ENCODE peak calls at places on chromosomes 4 and X, in four cellular contexts. One of them, this sample, is unnamed. For H3K4me1, the result is how much of the 10 kb centered on the place peaks cover.

GRCh38 chr4:1375761-1376322 is 28.8 kb downstream of the UVSSA start:
- DNase-seq in transverse colon: no peak
- DNase-seq in IMR-90: no peak
- DNase-seq in breast epithelium: no peak
- DNase-seq in this sample: peak

GRCh38 chr4:75834772-75835154 is 67.5 kb downstream of the PPEF2 start:
- DNase-seq in breast epithelium: no peak
- DNase-seq in IMR-90: no peak
- DNase-seq in transverse colon: no peak
- DNase-seq in this sample: no peak

GRCh38 chr4:166493828-166494432 is 620.9 kb downstream of the TLL1 start:
- DNase-seq in IMR-90: no peak
- DNase-seq in transverse colon: no peak
- DNase-seq in breast epithelium: no peak
- DNase-seq in this sample: no peak

GRCh38 chr4:129583868-129584267 is 487.9 kb downstream of the C4orf33 start:
- DNase-seq in breast epithelium: no peak
- DNase-seq in transverse colon: no peak
- DNase-seq in IMR-90: no peak
- DNase-seq in this sample: no peak

GRCh38 chr4:26803462-26803861 is 57.2 kb upstream of the STIM2 start:
- DNase-seq in IMR-90: no peak
- DNase-seq in transverse colon: no peak
- DNase-seq in breast epithelium: no peak
- DNase-seq in this sample: no peak

GRCh38 chr4:20764353-20764752 is 64.1 kb downstream of the PACRGL start:
- DNase-seq in IMR-90: peak
- DNase-seq in breast epithelium: no peak
- DNase-seq in transverse colon: no peak
- DNase-seq in this sample: no peak

GRCh38 chr4:74682567-74683359 is 111.6 kb downstream of the BTC start:
- DNase-seq in breast epithelium: no peak
- DNase-seq in IMR-90: peak
- DNase-seq in transverse colon: no peak
- DNase-seq in this sample: no peak

GRCh38 chrX:3820170-3820569 is 106.7 kb upstream of the PRKX start:
- DNase-seq in IMR-90: peak
- DNase-seq in transverse colon: no peak
- DNase-seq in breast epithelium: no peak
- DNase-seq in this sample: no peak

GRCh38 chr4:102789317-102789717 is 28.5 kb upstream of the MANBA start:
- DNase-seq in breast epithelium: no peak
- DNase-seq in transverse colon: no peak
- DNase-seq in IMR-90: peak
- DNase-seq in this sample: no peak

GRCh38 chr4:185682236-185682635 is 129.8 kb downstream of the SORBS2 start:
- DNase-seq in IMR-90: peak
- DNase-seq in transverse colon: no peak
- DNase-seq in breast epithelium: no peak
- DNase-seq in this sample: no peak

GRCh38 chr4:77586953-77587383 is 18.7 kb upstream of the CXCL13 start:
- DNase-seq in IMR-90: no peak
- DNase-seq in breast epithelium: no peak
- DNase-seq in transverse colon: peak
- DNase-seq in this sample: no peak

GRCh38 chrX:150254909-150255308 is 108.2 kb upstream of the MAMLD1 start:
- DNase-seq in IMR-90: no peak
- DNase-seq in breast epithelium: no peak
- DNase-seq in transverse colon: no peak
- DNase-seq in this sample: no peak

GRCh38 chr4:137623013-137623412 is 90.7 kb upstream of the PCDH18 start:
- DNase-seq in IMR-90: no peak
- DNase-seq in transverse colon: no peak
- DNase-seq in breast epithelium: no peak
- DNase-seq in this sample: no peak

GRCh38 chr4:8268901-8269534 is 536 bp upstream of the HTRA3 start:
- DNase-seq in transverse colon: no peak
- DNase-seq in breast epithelium: no peak
- DNase-seq in IMR-90: no peak
- DNase-seq in this sample: no peak

GRCh38 chr4:8270912-8271815 is 1.6 kb downstream of the HTRA3 start:
- DNase-seq in breast epithelium: no peak
- DNase-seq in IMR-90: no peak
- DNase-seq in transverse colon: no peak
- DNase-seq in this sample: peak

GRCh38 chr4:8270418-8270771 is 841 bp downstream of the HTRA3 start:
- DNase-seq in IMR-90: no peak
- DNase-seq in breast epithelium: no peak
- DNase-seq in transverse colon: no peak
- DNase-seq in this sample: no peak

GRCh38 chr4:8268211-8268610 is 1.3 kb upstream of the HTRA3 start:
- DNase-seq in IMR-90: no peak
- DNase-seq in transverse colon: no peak
- DNase-seq in breast epithelium: no peak
- DNase-seq in this sample: no peak

GRCh38 chr4:8269535-8270417 is at the start of gene HTRA3:
- DNase-seq in IMR-90: peak
- DNase-seq in breast epithelium: no peak
- DNase-seq in transverse colon: peak
- DNase-seq in this sample: peak
- TF ChIP-seq POLR2A in IMR-90: peak
- TF ChIP-seq POLR2A in breast epithelium: no peak
- TF ChIP-seq POLR2A in transverse colon: no peak
- TF ChIP-seq POLR2A in this sample: peak

GRCh38 chr4:109803924-109804571 is 2.2 kb upstream of the CFI start:
- DNase-seq in breast epithelium: no peak
- DNase-seq in IMR-90: peak
- DNase-seq in transverse colon: peak
- DNase-seq in this sample: no peak
- H3K4me1 ChIP-seq in breast epithelium: under half
- H3K4me1 ChIP-seq in IMR-90: under half
- H3K4me1 ChIP-seq in transverse colon: under half
- H3K4me1 ChIP-seq in this sample: under half

DNA sequence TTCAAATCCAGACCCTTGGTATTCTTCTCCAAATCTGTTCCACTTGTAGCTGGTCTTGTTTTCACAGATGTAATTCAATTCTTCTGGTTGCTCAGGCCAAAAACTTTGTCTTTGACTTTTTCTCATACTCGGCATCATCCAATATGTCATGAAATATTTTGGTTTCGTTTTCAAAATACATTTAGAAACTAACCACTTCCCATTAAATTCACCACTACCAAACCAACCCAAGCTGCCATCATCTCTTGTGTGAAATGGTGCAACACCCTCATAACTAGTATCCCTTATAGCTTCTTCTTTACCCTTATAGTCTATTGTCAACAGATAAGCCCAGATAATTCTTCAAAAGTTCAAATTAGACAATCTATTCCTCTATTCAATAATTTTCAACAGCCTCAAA is 192.1 kb downstream of the PRR32 start:
- DNase-seq in IMR-90: no peak
- DNase-seq in transverse colon: no peak
- DNase-seq in breast epithelium: no peak
- DNase-seq in this sample: no peak
- TF ChIP-seq POLR2A in IMR-90: no peak
- TF ChIP-seq POLR2A in transverse colon: no peak
- TF ChIP-seq POLR2A in breast epithelium: no peak
- TF ChIP-seq POLR2A in this sample: no peak

GRCh38 chr4:16824278-16824806 is 74.1 kb downstream of the LDB2 start:
- DNase-seq in IMR-90: no peak
- DNase-seq in transverse colon: no peak
- DNase-seq in breast epithelium: no peak
- DNase-seq in this sample: no peak
- H3K4me1 ChIP-seq in IMR-90: under half
- H3K4me1 ChIP-seq in transverse colon: under half
- H3K4me1 ChIP-seq in breast epithelium: under half
- H3K4me1 ChIP-seq in this sample: under half

DNA sequence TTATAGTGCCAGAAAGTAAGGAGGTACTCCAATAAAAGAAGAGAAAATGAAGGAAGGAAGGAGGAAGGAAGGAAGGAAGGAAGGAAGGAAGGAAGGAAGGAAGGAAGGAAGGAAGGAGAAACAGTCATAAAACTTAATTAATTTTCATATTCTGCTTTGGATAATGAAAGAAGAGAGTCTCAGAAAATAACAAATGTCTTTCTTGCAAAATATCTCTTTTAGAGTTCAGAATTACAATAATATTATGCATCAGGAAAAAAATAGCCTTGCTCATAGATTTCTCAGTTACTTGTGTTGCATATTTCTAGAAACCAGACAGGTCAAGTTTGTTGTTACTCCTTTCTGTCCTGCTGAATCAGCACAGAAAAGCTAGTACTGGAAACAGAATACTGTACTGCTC is 130.1 kb upstream of the DKK2 start:
- DNase-seq in IMR-90: no peak
- DNase-seq in transverse colon: no peak
- DNase-seq in breast epithelium: no peak
- DNase-seq in this sample: no peak
- TF ChIP-seq POLR2A in IMR-90: no peak
- TF ChIP-seq POLR2A in transverse colon: no peak
- TF ChIP-seq POLR2A in breast epithelium: no peak
- TF ChIP-seq POLR2A in this sample: no peak

GRCh38 chrX:136210806-136211205 is 40.4 kb downstream of the MAP7D3 start:
- DNase-seq in breast epithelium: no peak
- DNase-seq in transverse colon: no peak
- DNase-seq in IMR-90: no peak
- DNase-seq in this sample: no peak

GRCh38 chrX:136209751-136210150 is 41.4 kb downstream of the MAP7D3 start:
- DNase-seq in breast epithelium: no peak
- DNase-seq in transverse colon: no peak
- DNase-seq in IMR-90: no peak
- DNase-seq in this sample: no peak

GRCh38 chrX:136210243-136210642 is 41.0 kb downstream of the MAP7D3 start:
- DNase-seq in breast epithelium: no peak
- DNase-seq in IMR-90: no peak
- DNase-seq in transverse colon: no peak
- DNase-seq in this sample: no peak

GRCh38 chrX:136207546-136207945 is 43.7 kb downstream of the MAP7D3 start:
- DNase-seq in breast epithelium: no peak
- DNase-seq in transverse colon: no peak
- DNase-seq in IMR-90: no peak
- DNase-seq in this sample: no peak

GRCh38 chrX:136209016-136209738 is 42.0 kb downstream of the MAP7D3 start:
- DNase-seq in transverse colon: peak
- DNase-seq in IMR-90: peak
- DNase-seq in breast epithelium: no peak
- DNase-seq in this sample: peak
- H3K4me1 ChIP-seq in transverse colon: under half
- H3K4me1 ChIP-seq in IMR-90: under half
- H3K4me1 ChIP-seq in breast epithelium: under half
- H3K4me1 ChIP-seq in this sample: under half

GRCh38 chrX:48917139-48917980 is 1.5 kb downstream of the PIM2 start:
- DNase-seq in breast epithelium: peak
- DNase-seq in transverse colon: peak
- DNase-seq in IMR-90: peak
- DNase-seq in this sample: peak
- TF ChIP-seq POLR2A in breast epithelium: no peak
- TF ChIP-seq POLR2A in transverse colon: no peak
- TF ChIP-seq POLR2A in IMR-90: no peak
- TF ChIP-seq POLR2A in this sample: no peak

GRCh38 chr4:112277220-112277619 is 8.5 kb downstream of the TIFA start:
- DNase-seq in transverse colon: no peak
- DNase-seq in breast epithelium: peak
- DNase-seq in IMR-90: no peak
- DNase-seq in this sample: no peak
- H3K4me1 ChIP-seq in transverse colon: under half
- H3K4me1 ChIP-seq in breast epithelium: under half
- H3K4me1 ChIP-seq in IMR-90: under half
- H3K4me1 ChIP-seq in this sample: under half

GRCh38 chr4:52037730-52038108 is 380 bp downstream of the SGCB start:
- DNase-seq in IMR-90: peak
- DNase-seq in breast epithelium: no peak
- DNase-seq in transverse colon: peak
- DNase-seq in this sample: peak

GRCh38 chr4:52035190-52035589 is 2.9 kb downstream of the SGCB start:
- DNase-seq in IMR-90: no peak
- DNase-seq in transverse colon: no peak
- DNase-seq in breast epithelium: no peak
- DNase-seq in this sample: no peak

GRCh38 chr4:52036875-52037274 is 1.2 kb downstream of the SGCB start:
- DNase-seq in transverse colon: no peak
- DNase-seq in breast epithelium: no peak
- DNase-seq in IMR-90: no peak
- DNase-seq in this sample: no peak

GRCh38 chr4:52038109-52038912 is at the start of gene SGCB:
- DNase-seq in transverse colon: peak
- DNase-seq in breast epithelium: peak
- DNase-seq in IMR-90: peak
- DNase-seq in this sample: peak
- TF ChIP-seq POLR2A in transverse colon: no peak
- TF ChIP-seq POLR2A in breast epithelium: no peak
- TF ChIP-seq POLR2A in IMR-90: no peak
- TF ChIP-seq POLR2A in this sample: no peak

DNA sequence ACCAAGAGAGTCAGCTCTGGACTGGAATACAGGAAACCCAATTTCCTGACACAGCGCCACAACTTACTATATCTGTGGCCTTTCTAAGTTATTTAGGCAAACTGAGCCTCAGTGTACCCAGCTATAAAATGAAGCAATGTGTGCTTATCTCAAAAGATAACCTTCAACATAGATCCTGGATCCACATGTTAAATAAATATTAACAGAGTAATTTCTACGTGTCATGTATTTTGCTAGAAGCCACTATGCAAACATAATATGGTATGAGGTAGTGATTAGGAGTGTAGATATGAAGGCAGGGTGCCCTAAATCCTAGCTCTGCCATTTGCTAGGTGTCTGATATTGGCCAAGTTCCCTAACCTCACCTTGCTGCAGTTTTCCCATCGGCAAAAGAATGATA is 527.0 kb downstream of the RAB28 start:
- DNase-seq in IMR-90: no peak
- DNase-seq in transverse colon: no peak
- DNase-seq in breast epithelium: no peak
- DNase-seq in this sample: no peak
- H3K4me1 ChIP-seq in IMR-90: under half
- H3K4me1 ChIP-seq in transverse colon: under half
- H3K4me1 ChIP-seq in breast epithelium: under half
- H3K4me1 ChIP-seq in this sample: under half

This sample was measured in ovary.